ENCODE peak calls at places on chromosomes 5 and 9, in five cellular contexts. K is WERI-Rb-1, T is osteoblast, I is BE2C, J is mammary epithelial cell. G is an unnamed sample.

GRCh38 chr5:133508314-133508713 is 104.0 kb downstream of the FSTL4 start:
- DNase-seq in K (no peak), J (no peak), I (no peak), T (no peak), G (no peak)

GRCh38 chr5:153490124-153491085 is at the start of gene GRIA1:
- DNase-seq in I (no peak), J (no peak), T (no peak), K (peak; percentile 65), G (peak; percentile 49)

GRCh38 chr5:141845371-141845821 is 32.8 kb downstream of the PCDH1 start:
- DNase-seq in T (no peak), I (peak; percentile 68), J (no peak), K (peak; percentile 81), G (no peak)

GRCh38 chr5:40680741-40681350 is 1.1 kb downstream of the PTGER4 start:
- DNase-seq in T (peak; percentile 64), J (peak; percentile 29), K (peak; percentile 37), I (no peak), G (peak; percentile 35)

GRCh38 chr5:6193315-6193714 is 185.0 kb downstream of the MED10 start:
- DNase-seq in J (no peak), T (no peak), I (no peak), K (no peak), G (no peak)

GRCh38 chr5:14400085-14400484 is 181.5 kb upstream of the OTULINL start:
- DNase-seq in J (no peak), I (peak; percentile 78), T (no peak), K (no peak), G (no peak)

GRCh38 chr5:168987540-168988300 is 313.2 kb downstream of the SLIT3 start:
- DNase-seq in K (peak; percentile 67), T (no peak), J (peak; percentile 55), I (peak; percentile 82), G (peak; percentile 84)

GRCh38 chr5:44660251-44660650 is 148.5 kb upstream of the MRPS30 start:
- DNase-seq in T (no peak), K (no peak), J (peak; percentile 61), I (no peak), G (no peak)

GRCh38 chr9:93108301-93109041 is 12.5 kb downstream of the CARD19 start:
- DNase-seq in J (no peak), K (no peak), T (peak; percentile 8), I (peak; percentile 11), G (no peak)

GRCh38 chr5:157744055-157745011 is 821 bp downstream of the LSM11 start:
- DNase-seq in T (peak; percentile 90), K (peak; percentile 30), I (peak; percentile 33), J (no peak), G (no peak)

GRCh38 chr5:135131801-135132675 is 98.0 kb upstream of the PITX1 start:
- DNase-seq in T (no peak), I (no peak), J (no peak), K (no peak), G (no peak)

GRCh38 chr9:13268469-13268868 is 11.0 kb downstream of the MPDZ start:
- DNase-seq in J (no peak), I (no peak), K (no peak), T (peak; percentile 55), G (no peak)

GRCh38 chr9:26904671-26905070 is 12.1 kb upstream of the CAAP1 start:
- DNase-seq in K (no peak), T (no peak), J (no peak), I (no peak), G (no peak)

GRCh38 chr9:115379719-115380118 is 261.8 kb upstream of the TNC start:
- DNase-seq in I (no peak), J (no peak), T (no peak), K (no peak), G (no peak)

GRCh38 chr9:70601000-70601929 is 186.8 kb upstream of the KLF9 start:
- DNase-seq in T (peak; percentile 85), K (no peak), I (peak; percentile 96), J (peak; percentile 70), G (peak; percentile 19)

GRCh38 chr9:124840300-124840833 is 12.9 kb upstream of the WDR38 start:
- DNase-seq in T (no peak), I (no peak), K (no peak), J (no peak), G (no peak)
- TF ChIP-seq CTCF in T (peak; percentile 48), I (peak; percentile 42), K (peak; percentile 57), J (peak; percentile 32), G (no peak)

DNA sequence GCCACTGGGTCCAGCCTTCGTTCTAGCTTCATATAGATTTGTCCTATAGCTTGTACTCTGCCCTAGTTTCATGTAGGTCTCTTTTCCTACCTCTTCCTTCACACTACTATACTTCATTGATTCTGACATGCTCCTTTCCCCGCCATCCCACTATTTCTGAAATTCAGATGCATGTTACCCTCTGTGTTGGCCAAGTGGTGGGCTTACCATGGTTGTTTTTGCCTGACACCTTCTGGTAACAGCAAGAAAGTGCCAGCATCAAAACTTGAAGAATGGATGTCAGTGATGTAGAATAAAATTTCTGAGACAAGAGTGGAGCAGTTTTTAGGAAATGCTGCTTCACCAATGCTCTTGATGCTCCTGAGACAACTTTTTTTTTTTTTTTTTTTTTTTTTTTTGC is 19.5 kb upstream of the SERINC5 start:
- DNase-seq in T (no peak), K (no peak), I (peak; percentile 46), J (no peak), G (no peak)
- TF ChIP-seq CTCF in T (peak; percentile 55), K (peak; percentile 40), I (peak; percentile 83), J (peak; percentile 49), G (peak; percentile 34)

DNA sequence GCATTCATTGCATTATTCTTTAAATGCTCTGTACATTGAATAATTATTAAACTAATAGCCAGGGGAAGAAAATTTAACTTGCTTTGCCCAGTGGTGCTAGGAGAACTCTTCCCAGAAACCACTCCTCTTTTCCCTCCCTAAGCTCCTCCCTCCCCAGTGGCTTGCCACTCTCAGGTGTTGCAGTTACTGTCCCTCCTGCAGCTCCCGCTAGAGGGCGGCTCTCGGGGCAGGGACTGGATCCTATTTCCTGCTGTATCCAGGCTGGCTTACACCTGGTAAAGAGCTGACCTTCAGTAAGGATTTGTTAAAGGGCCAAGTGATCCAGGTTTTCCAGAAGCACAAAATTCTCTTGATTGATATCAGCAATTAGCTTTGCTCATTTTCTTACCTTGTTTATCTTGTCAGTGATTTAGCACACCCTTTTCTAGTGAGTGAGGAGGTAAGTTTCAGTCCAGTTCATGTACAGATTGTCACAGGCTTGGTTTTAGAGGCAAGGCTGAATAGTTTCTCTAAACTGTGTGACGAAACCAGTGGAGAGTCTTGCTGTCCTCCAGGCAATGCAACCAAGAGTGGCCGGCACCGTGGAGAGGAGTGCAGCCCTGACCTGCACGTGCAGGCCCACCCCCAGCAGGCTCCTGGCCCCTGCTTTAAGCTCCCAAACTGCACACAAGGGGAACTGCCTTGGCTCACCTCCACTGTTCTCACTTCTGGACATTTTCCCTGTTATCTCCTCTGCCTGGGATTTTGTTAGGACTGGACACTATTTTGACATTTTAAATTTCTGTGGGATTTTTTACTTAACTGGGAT is 423.8 kb downstream of the SPOCK1 start:
- DNase-seq in I (peak; percentile 74), T (no peak), J (peak; percentile 78), K (peak; percentile 91), G (peak; percentile 82)
- TF ChIP-seq CTCF in I (peak; percentile 80), T (peak; percentile 63), J (peak; percentile 94), K (peak; percentile 90), G (peak; percentile 72)

GRCh38 chr9:128271512-128271911 is 4.3 kb downstream of the GOLGA2 start:
- DNase-seq in J (no peak), T (peak; percentile 30), K (no peak), I (no peak), G (no peak)

GRCh38 chr9:128274245-128274644 is 1.6 kb downstream of the GOLGA2 start:
- DNase-seq in I (no peak), J (no peak), T (peak; percentile 35), K (no peak), G (no peak)

GRCh38 chr9:128266868-128267590 is 8.8 kb downstream of the GOLGA2 start:
- DNase-seq in K (no peak), I (no peak), T (no peak), J (no peak), G (no peak)

GRCh38 chr9:128275198-128276007 is at the start of gene GOLGA2:
- DNase-seq in I (peak; percentile 34), K (no peak), J (no peak), T (peak; percentile 95), G (peak; percentile 66)

GRCh38 chr9:128271112-128271511 is 4.7 kb downstream of the GOLGA2 start:
- DNase-seq in I (no peak), J (peak; percentile 84), K (no peak), T (peak; percentile 70), G (no peak)
- TF ChIP-seq CTCF in I (no peak), J (peak; percentile 30), K (no peak), T (no peak), G (no peak)

DNA sequence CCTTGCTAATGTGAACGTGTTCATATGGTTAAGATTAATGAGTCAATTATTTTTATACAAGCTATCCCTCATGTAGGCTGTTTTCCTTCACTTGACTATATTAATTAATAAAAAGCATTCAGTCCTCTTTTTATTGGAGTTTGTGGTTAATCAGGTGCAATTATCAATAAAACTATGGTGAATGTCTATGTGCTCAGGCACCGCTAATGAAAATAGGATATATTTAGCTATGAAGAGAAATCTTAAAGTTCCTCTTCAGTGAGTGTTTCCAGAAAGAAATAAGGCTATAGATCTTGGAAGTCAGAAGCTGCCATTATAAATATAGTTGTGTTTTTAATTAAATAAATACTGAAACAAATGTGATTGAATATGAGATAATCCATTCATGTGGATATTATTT is 422.1 kb downstream of the DMAC1 start:
- DNase-seq in T (no peak), I (no peak), J (no peak), K (no peak), G (no peak)
- TF ChIP-seq CTCF in T (no peak), I (no peak), J (no peak), K (no peak), G (no peak)

GRCh38 chr5:174223355-174223754 is 177.8 kb downstream of the NSG2 start:
- DNase-seq in T (no peak), J (no peak), K (no peak), I (peak; percentile 89), G (no peak)

GRCh38 chr5:174221454-174221853 is 175.9 kb downstream of the NSG2 start:
- DNase-seq in I (no peak), K (no peak), T (no peak), J (no peak), G (no peak)

GRCh38 chr5:174227228-174227627 is 181.7 kb downstream of the NSG2 start:
- DNase-seq in T (no peak), I (no peak), K (no peak), J (no peak), G (no peak)

GRCh38 chr5:174218162-174218561 is 172.7 kb downstream of the NSG2 start:
- DNase-seq in T (no peak), I (no peak), J (no peak), K (no peak), G (no peak)

GRCh38 chr5:174222891-174223290 is 177.4 kb downstream of the NSG2 start:
- DNase-seq in K (no peak), T (no peak), I (peak; percentile 48), J (no peak), G (no peak)
- TF ChIP-seq CTCF in K (no peak), T (no peak), I (no peak), J (no peak), G (no peak)

DNA sequence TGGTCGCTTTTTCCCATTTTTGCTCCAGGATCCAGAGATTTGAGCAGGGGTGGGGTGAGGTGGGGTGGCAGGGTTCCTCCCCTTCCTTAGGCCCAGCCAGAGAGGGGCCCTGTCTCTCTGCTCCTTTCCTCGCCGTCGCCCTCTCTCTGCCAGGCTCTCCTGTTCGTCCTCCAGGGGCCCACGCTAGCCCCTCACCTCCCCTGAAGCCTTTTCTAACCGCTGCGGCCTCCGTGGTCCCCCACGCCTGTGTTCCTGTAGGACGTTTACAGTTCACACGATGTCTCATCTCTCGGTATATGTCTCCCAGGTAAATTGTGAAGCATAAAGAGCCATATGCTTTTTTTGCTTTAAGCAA is 49.9 kb upstream of the ZNF366 start:
- DNase-seq in J (no peak), T (peak; percentile 50), K (no peak), I (no peak), G (no peak)
- TF ChIP-seq CTCF in J (no peak), T (no peak), K (no peak), I (no peak), G (no peak)